ENCODE peak calls at places on chromosomes 13 and 19, in five cellular contexts. T is testis, P is stomach, R is uterus, X is H54. S is an unnamed sample.

GRCh38 chr13:109274188-109274821 is 512.1 kb downstream of the IRS2 start:
- DNase-seq in X (no peak), T (peak; percentile 22), P (no peak), R (no peak), S (no peak)

GRCh38 chr13:21638319-21639282 is 32.3 kb upstream of the FGF9 start:
- DNase-seq in T (peak; percentile 54), P (no peak), R (peak; percentile 18), X (no peak), S (peak; percentile 25)

GRCh38 chr13:20654156-20654555 is 49.3 kb upstream of the IL17D start:
- DNase-seq in P (no peak), R (no peak), X (no peak), T (no peak), S (no peak)

GRCh38 chr13:90770334-90770733 is 577.2 kb upstream of the MIR17HG start:
- DNase-seq in T (no peak), P (no peak), X (no peak), R (no peak), S (no peak)

GRCh38 chr13:73661687-73662425 is 472.3 kb downstream of the KLF12 start:
- DNase-seq in X (no peak), T (no peak), P (no peak), R (no peak), S (no peak)

GRCh38 chr19:57363734-57364181 is 407 bp downstream of the TRAPPC2B start:
- DNase-seq in X (peak; percentile 40), T (no peak), P (no peak), R (no peak), S (no peak)

GRCh38 chr19:51637362-51637978 is 7.3 kb upstream of the SIGLEC5 start:
- DNase-seq in P (no peak), R (no peak), T (no peak), X (no peak), S (no peak)

GRCh38 chr13:27988520-27988919 is at the start of gene URAD:
- DNase-seq in T (no peak), X (no peak), R (no peak), P (no peak), S (no peak)

GRCh38 chr13:33153421-33154381 is 131.9 kb downstream of the STARD13 start:
- DNase-seq in X (no peak), T (no peak), P (no peak), R (peak; percentile 47), S (no peak)

GRCh38 chr19:49061445-49061844 is 3.2 kb downstream of the NTF4 start:
- DNase-seq in T (no peak), P (no peak), R (no peak), X (no peak), S (no peak)

GRCh38 chr13:29878101-29878500 is 27.7 kb upstream of the UBL3 start:
- DNase-seq in R (no peak), X (no peak), P (no peak), T (no peak), S (no peak)

GRCh38 chr19:44794610-44795009 is 14.3 kb upstream of the BCAM start:
- DNase-seq in P (no peak), X (no peak), T (no peak), R (no peak), S (no peak)

GRCh38 chr13:106680796-106681482 is 113.0 kb upstream of the ARGLU1 start:
- DNase-seq in P (no peak), R (no peak), X (no peak), T (peak; percentile 54), S (no peak)

GRCh38 chr13:56906909-56907308 is 233.8 kb upstream of the PRR20A start:
- DNase-seq in R (no peak), X (no peak), P (no peak), T (no peak), S (no peak)

GRCh38 chr19:51341976-51342580 is at the start of gene VSIG10L:
- DNase-seq in R (no peak), X (no peak), P (no peak), T (no peak), S (no peak)

GRCh38 chr13:43520331-43520730 is 266.4 kb downstream of the ENOX1 start:
- DNase-seq in P (no peak), R (no peak), X (no peak), T (no peak), S (no peak)

GRCh38 chr19:1406496-1406817 is 929 bp upstream of the DAZAP1 start:
- DNase-seq in X (no peak), P (no peak), R (no peak), T (no peak), S (no peak)

GRCh38 chr13:76799696-76800095 is 86.5 kb downstream of the KCTD12 start:
- DNase-seq in T (no peak), R (no peak), X (no peak), P (no peak), S (no peak)

GRCh38 chr13:53873558-53873957 is 844.9 kb downstream of the OLFM4 start:
- DNase-seq in T (peak; percentile 73), R (no peak), P (no peak), X (no peak), S (no peak)

GRCh38 chr13:110012102-110012739 is 225.8 kb upstream of the IRS2 start:
- DNase-seq in R (no peak), T (no peak), P (no peak), X (peak; percentile 50), S (no peak)

GRCh38 chr13:91375119-91375729 is 23.2 kb upstream of the GPC5 start:
- DNase-seq in X (no peak), R (no peak), T (no peak), P (no peak), S (peak; percentile 13)

DNA sequence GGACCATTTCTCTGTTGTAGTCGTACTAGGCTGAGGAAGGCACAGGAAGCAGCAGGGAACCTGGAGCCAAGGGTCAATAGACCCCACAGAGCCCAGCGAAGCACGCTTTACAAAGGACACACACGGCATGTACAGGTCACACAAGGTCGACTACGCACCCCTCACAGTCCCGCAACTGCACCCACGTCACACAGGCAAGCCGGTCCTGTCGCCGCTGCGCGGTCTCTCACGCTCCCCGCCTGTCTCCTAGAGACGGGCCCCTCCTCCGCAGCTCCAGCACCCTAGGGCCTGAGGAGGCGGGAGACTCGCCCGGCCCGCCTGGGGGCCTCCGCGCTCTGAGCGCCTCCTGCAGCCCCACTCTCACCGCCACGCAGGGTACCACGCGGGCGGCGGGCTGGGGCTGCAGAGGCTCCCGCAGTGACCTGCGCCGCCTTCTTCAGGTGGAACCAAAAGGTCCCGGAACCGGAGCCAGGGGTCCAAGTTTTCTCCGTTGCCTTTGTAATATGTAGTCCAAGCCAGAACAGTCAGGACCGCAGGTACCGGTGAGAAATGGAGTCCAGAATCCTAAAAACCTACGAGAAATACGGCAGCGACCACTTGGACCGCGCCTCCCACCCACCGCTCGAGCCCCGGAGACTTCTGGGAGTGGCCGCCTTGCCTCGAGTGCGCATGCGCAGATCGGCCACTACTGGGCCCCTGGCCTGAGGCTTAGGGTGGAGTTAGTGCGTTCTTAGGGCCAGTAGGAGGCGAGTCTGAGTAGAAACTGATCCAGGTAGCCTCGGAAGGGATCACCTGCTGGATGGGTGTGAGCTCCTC is at the start of gene ZNF607:
- DNase-seq in P (peak; percentile 89), X (peak; percentile 97), T (peak; percentile 93), R (peak; percentile 87), S (peak; percentile 92)
- TF ChIP-seq POLR2A in P (no peak), X (peak; percentile 68), T (no peak), R (no peak), S (peak; percentile 42)

GRCh38 chr13:26327905-26328304 is 74.0 kb downstream of the CDK8 start:
- DNase-seq in R (no peak), T (no peak), P (no peak), X (no peak), S (no peak)
- TF ChIP-seq POLR2A in R (no peak), T (no peak), P (no peak), X (no peak), S (no peak)

GRCh38 chr13:36919206-36919832 is 719 bp downstream of the SMAD9 start:
- DNase-seq in P (peak; percentile 39), T (peak; percentile 56), X (no peak), R (peak; percentile 34), S (no peak)

GRCh38 chr13:36924001-36924400 is 4.0 kb upstream of the SMAD9 start:
- DNase-seq in X (no peak), T (no peak), R (no peak), P (no peak), S (no peak)

GRCh38 chr13:36919833-36920611 is at the start of gene SMAD9:
- DNase-seq in X (peak; percentile 8), P (peak; percentile 82), R (peak; percentile 80), T (peak; percentile 86), S (peak; percentile 72)

GRCh38 chr13:36920612-36921185 is 661 bp upstream of the SMAD9 start:
- DNase-seq in T (no peak), X (no peak), P (no peak), R (no peak), S (peak; percentile 14)

DNA sequence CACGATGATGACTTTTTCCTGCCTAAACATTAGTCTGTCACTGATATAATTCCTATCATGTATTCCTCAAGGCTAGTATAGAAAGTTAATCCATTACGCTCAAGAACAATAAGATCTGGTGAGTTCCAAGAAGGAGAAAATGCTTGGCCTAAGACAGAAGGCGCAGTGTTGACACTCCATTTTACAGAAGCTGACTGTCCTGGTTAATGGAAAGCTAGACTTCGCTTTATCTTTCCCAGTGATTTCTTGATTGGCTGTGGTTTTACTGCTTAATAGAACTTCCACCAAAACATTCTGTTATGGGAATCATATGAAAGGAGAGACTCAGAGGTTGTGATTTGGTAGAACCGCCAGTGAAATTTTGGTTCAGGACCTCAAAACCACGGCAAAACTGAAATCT is 1.9 kb upstream of the SMAD9 start:
- DNase-seq in T (no peak), P (no peak), X (no peak), R (no peak), S (no peak)
- TF ChIP-seq POLR2A in T (no peak), P (no peak), X (no peak), R (no peak), S (no peak)

DNA sequence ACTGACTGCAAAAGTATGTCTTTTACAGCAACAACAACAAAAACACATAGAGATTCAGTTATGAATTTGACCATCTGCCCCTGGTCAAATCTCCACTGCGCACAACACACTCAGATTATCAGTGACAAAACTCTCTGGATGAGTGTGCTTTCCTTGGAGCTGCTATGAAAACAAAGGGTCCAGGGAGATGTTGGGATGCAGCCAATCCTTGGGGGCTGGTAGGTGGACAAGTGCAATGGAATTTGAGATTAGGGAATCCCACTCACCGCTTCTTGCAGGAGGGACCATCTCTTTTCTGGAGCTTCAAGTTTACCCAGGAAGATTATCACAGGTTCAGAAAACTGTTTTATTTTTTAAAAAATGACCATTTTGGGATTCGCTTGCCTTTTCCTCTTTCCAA is 311.9 kb downstream of the TSHZ3 start:
- DNase-seq in P (no peak), R (no peak), T (no peak), X (no peak), S (no peak)
- TF ChIP-seq POLR2A in P (no peak), R (no peak), T (no peak), X (no peak), S (no peak)

GRCh38 chr13:50200562-50200961 is 185.3 kb downstream of the KCNRG start:
- DNase-seq in R (no peak), T (no peak), P (no peak), X (no peak), S (no peak)

GRCh38 chr13:50202485-50202884 is 187.2 kb downstream of the KCNRG start:
- DNase-seq in T (no peak), P (no peak), X (no peak), R (no peak), S (no peak)

GRCh38 chr13:50200988-50201387 is 185.7 kb downstream of the KCNRG start:
- DNase-seq in X (no peak), R (no peak), T (no peak), P (no peak), S (no peak)

GRCh38 chr13:50198508-50198907 is 183.3 kb downstream of the KCNRG start:
- DNase-seq in P (no peak), R (no peak), T (no peak), X (no peak), S (peak; percentile 12)

GRCh38 chr13:50203256-50204083 is 188.2 kb downstream of the KCNRG start:
- DNase-seq in X (no peak), P (no peak), R (no peak), T (no peak), S (no peak)
- TF ChIP-seq POLR2A in X (no peak), P (no peak), R (no peak), T (no peak), S (no peak)